ENCODE peak calls at places on chromosomes 5 and 9, in four cellular contexts. A is body of pancreas, U is GM12892, Y is uterus. F is an unnamed sample.

GRCh38 chr5:74056102-74056788 is 430.2 kb downstream of the ARHGEF28 start:
- DNase-seq in A (no peak), U (no peak), Y (no peak), F (no peak)

GRCh38 chr9:100277166-100277979 is 75.4 kb downstream of the TEX10 start:
- DNase-seq in A (no peak), U (no peak), Y (no peak), F (no peak)

GRCh38 chr5:68484307-68485068 is 268.9 kb downstream of the PIK3R1 start:
- DNase-seq in A (no peak), U (no peak), Y (no peak), F (no peak)

GRCh38 chr9:17065062-17065461 is 69.8 kb upstream of the CNTLN start:
- DNase-seq in A (no peak), U (no peak), Y (no peak), F (no peak)

GRCh38 chr5:76849767-76850291 is at the start of gene S100Z:
- DNase-seq in A (no peak), U (no peak), Y (no peak), F (no peak)

GRCh38 chr5:172723508-172723907 is 47.5 kb downstream of the DUSP1 start:
- DNase-seq in A (no peak), U (no peak), Y (no peak), F (no peak)

GRCh38 chr9:118223111-118223510 is 518.9 kb downstream of the TLR4 start:
- DNase-seq in A (no peak), U (no peak), Y (no peak), F (no peak)

GRCh38 chr9:75265525-75265972 is 177.2 kb downstream of the OSTF1 start:
- DNase-seq in A (peak), U (no peak), Y (no peak), F (peak)

GRCh38 chr5:56060276-56061110 is 65.7 kb upstream of the IL6ST start:
- DNase-seq in A (no peak), U (no peak), Y (no peak), F (no peak)

GRCh38 chr9:127380479-127380878 is 16.5 kb upstream of the SLC2A8 start:
- DNase-seq in A (no peak), U (no peak), Y (no peak), F (no peak)

GRCh38 chr5:68319316-68320093 is 103.9 kb downstream of the PIK3R1 start:
- DNase-seq in A (no peak), U (no peak), Y (no peak), F (no peak)

GRCh38 chr5:139262414-139263139 is 31.0 kb upstream of the MATR3 start:
- DNase-seq in A (peak), U (peak), Y (peak), F (peak)

GRCh38 chr9:81529556-81530193 is 159.7 kb downstream of the TLE1 start:
- DNase-seq in A (peak), U (no peak), Y (no peak), F (no peak)

GRCh38 chr9:120531683-120532300 is 48.2 kb downstream of the CDK5RAP2 start:
- DNase-seq in A (no peak), U (no peak), Y (no peak), F (peak)

GRCh38 chr5:172443441-172444109 is 10.8 kb downstream of the SH3PXD2B start:
- DNase-seq in A (peak), U (no peak), Y (peak), F (peak)

GRCh38 chr9:116154976-116155699 is 1.5 kb downstream of the PAPPA start:
- DNase-seq in A (no peak), U (no peak), Y (peak), F (no peak)

GRCh38 chr9:133545494-133546286 is 11.2 kb downstream of the ADAMTSL2 start:
- DNase-seq in A (no peak), U (no peak), Y (peak), F (no peak)

GRCh38 chr9:72807765-72808445 is 144.9 kb downstream of the ALDH1A1 start:
- DNase-seq in A (no peak), U (no peak), Y (no peak), F (no peak)

GRCh38 chr5:154288145-154288544 is 97.6 kb downstream of the GALNT10 start:
- DNase-seq in A (no peak), U (no peak), Y (peak), F (no peak)

GRCh38 chr9:95000821-95001220 is 274.3 kb downstream of the AOPEP start:
- DNase-seq in A (no peak), U (no peak), Y (no peak), F (no peak)

GRCh38 chr5:58156977-58157701 is 302.7 kb downstream of the PLK2 start:
- DNase-seq in A (peak), U (no peak), Y (no peak), F (no peak)

GRCh38 chr9:14366071-14366470 is 52.1 kb upstream of the NFIB start:
- DNase-seq in A (no peak), U (no peak), Y (peak), F (no peak)

GRCh38 chr5:148976569-148977321 is 86.1 kb downstream of the SH3TC2 start:
- DNase-seq in A (no peak), U (no peak), Y (no peak), F (no peak)

GRCh38 chr5:98031926-98032325 is 741.5 kb upstream of the RGMB start:
- DNase-seq in A (no peak), U (no peak), Y (no peak), F (no peak)

GRCh38 chr9:70218767-70219166 is 40.0 kb upstream of the SMC5 start:
- DNase-seq in A (no peak), U (no peak), Y (no peak), F (no peak)

GRCh38 chr5:41252036-41252435 is 38.7 kb upstream of the C6 start:
- DNase-seq in A (no peak), U (no peak), Y (no peak), F (no peak)

GRCh38 chr9:70581214-70581966 is 166.9 kb upstream of the KLF9 start:
- DNase-seq in A (no peak), U (no peak), Y (no peak), F (no peak)

GRCh38 chr5:35230043-35230611 is at the start of gene PRLR:
- DNase-seq in A (peak), U (no peak), Y (peak), F (peak)

GRCh38 chr5:143349127-143349526 is 54.4 kb downstream of the NR3C1 start:
- DNase-seq in A (no peak), U (no peak), Y (no peak), F (no peak)

GRCh38 chr5:123125172-123125508 is 36.1 kb downstream of the PRDM6 start:
- DNase-seq in A (no peak), U (no peak), Y (no peak), F (no peak)

GRCh38 chr9:123656565-123656964 is 273.4 kb downstream of the DENND1A start:
- DNase-seq in A (no peak), U (no peak), Y (no peak), F (no peak)

GRCh38 chr5:76290321-76290757 is 112.7 kb upstream of the IQGAP2 start:
- DNase-seq in A (peak), U (no peak), Y (no peak), F (no peak)

GRCh38 chr5:162657076-162657475 is 589.5 kb downstream of the GABRG2 start:
- DNase-seq in A (no peak), U (no peak), Y (no peak), F (no peak)

GRCh38 chr9:121691890-121692289 is 40.5 kb downstream of the DAB2IP start:
- DNase-seq in A (no peak), U (no peak), Y (no peak), F (no peak)

GRCh38 chr5:72956324-72957140 is 691 bp downstream of the FCHO2 start:
- DNase-seq in A (peak), U (peak), Y (peak), F (peak)

GRCh38 chr5:72954389-72954788 is 1.5 kb upstream of the FCHO2 start:
- DNase-seq in A (no peak), U (no peak), Y (no peak), F (no peak)

GRCh38 chr5:72955143-72955767 is 586 bp upstream of the FCHO2 start:
- DNase-seq in A (peak), U (peak), Y (no peak), F (peak)

GRCh38 chr5:72957337-72957736 is 1.5 kb downstream of the FCHO2 start:
- DNase-seq in A (no peak), U (no peak), Y (no peak), F (no peak)

GRCh38 chr5:72955768-72956323 is at the start of gene FCHO2:
- DNase-seq in A (peak), U (peak), Y (peak), F (peak)
- TF ChIP-seq POLR2A in A (peak), U (no peak), Y (peak), F (peak)

GRCh38 chr5:180492226-180492903 is 1.8 kb upstream of the CNOT6 start:
- DNase-seq in A (no peak), U (no peak), Y (no peak), F (no peak)

GRCh38 chr5:180495292-180495691 is 1.1 kb downstream of the CNOT6 start:
- DNase-seq in A (no peak), U (no peak), Y (no peak), F (no peak)

GRCh38 chr5:180494510-180495181 is 467 bp downstream of the CNOT6 start:
- DNase-seq in A (peak), U (peak), Y (peak), F (peak)

GRCh38 chr5:180495991-180496741 is 2.0 kb downstream of the CNOT6 start:
- DNase-seq in A (no peak), U (no peak), Y (no peak), F (no peak)

GRCh38 chr5:180494060-180494509 is at the start of gene CNOT6:
- DNase-seq in A (peak), U (peak), Y (peak), F (peak)
- TF ChIP-seq POLR2A in A (peak), U (peak), Y (peak), F (no peak)

DNA sequence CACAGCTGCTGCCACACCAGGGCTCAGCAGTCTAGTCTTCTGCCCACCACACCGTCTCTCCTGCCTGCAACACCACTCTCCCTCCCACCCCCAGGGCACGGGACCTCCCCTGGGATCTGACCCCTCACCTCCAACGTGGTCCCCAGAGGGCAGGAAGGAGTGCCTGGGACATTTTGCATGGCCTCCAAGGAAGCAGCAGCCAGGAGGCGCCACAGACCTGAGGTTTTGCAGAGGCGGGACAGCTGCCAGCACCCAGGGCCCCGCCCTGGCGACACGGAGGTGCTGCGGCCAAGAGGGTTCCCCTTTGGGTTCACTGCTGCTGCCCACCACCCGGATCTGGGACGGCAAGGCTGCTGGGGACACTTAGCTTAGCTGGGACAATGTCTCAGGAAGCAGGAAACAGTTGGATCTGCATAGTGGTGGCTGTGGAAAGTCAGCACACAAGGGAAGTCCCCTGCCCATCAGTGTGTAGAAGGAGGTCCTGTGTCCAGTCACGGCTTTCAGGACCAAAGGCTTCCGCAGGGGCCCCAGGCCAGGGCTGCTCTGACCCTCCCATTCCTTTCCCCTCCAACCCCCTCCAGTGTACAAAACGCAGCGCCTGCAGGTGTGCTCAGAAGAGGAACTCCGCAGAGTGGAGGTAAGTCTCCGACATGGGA is 13.8 kb downstream of the PROP1 start:
- DNase-seq in A (peak), U (no peak), Y (no peak), F (no peak)
- TF ChIP-seq POLR2A in A (no peak), U (no peak), Y (no peak), F (no peak)

GRCh38 chr5:134099288-134099872 is 15.1 kb upstream of the TCF7 start:
- DNase-seq in A (no peak), U (no peak), Y (no peak), F (no peak)
- TF ChIP-seq POLR2A in A (no peak), U (no peak), Y (no peak), F (no peak)

GRCh38 chr5:119452373-119453044 is at the start of gene HSD17B4:
- DNase-seq in A (peak), U (peak), Y (peak), F (peak)
- TF ChIP-seq POLR2A in A (peak), U (peak), Y (peak), F (peak)

GRCh38 chr5:157740211-157740610 is 3.3 kb upstream of the LSM11 start:
- DNase-seq in A (no peak), U (peak), Y (no peak), F (no peak)

GRCh38 chr5:157747173-157747758 is 3.8 kb downstream of the LSM11 start:
- DNase-seq in A (no peak), U (no peak), Y (no peak), F (no peak)

GRCh38 chr5:157744055-157745011 is 821 bp downstream of the LSM11 start:
- DNase-seq in A (peak), U (peak), Y (peak), F (peak)

GRCh38 chr5:157745041-157745456 is 1.5 kb downstream of the LSM11 start:
- DNase-seq in A (no peak), U (no peak), Y (no peak), F (no peak)

DNA sequence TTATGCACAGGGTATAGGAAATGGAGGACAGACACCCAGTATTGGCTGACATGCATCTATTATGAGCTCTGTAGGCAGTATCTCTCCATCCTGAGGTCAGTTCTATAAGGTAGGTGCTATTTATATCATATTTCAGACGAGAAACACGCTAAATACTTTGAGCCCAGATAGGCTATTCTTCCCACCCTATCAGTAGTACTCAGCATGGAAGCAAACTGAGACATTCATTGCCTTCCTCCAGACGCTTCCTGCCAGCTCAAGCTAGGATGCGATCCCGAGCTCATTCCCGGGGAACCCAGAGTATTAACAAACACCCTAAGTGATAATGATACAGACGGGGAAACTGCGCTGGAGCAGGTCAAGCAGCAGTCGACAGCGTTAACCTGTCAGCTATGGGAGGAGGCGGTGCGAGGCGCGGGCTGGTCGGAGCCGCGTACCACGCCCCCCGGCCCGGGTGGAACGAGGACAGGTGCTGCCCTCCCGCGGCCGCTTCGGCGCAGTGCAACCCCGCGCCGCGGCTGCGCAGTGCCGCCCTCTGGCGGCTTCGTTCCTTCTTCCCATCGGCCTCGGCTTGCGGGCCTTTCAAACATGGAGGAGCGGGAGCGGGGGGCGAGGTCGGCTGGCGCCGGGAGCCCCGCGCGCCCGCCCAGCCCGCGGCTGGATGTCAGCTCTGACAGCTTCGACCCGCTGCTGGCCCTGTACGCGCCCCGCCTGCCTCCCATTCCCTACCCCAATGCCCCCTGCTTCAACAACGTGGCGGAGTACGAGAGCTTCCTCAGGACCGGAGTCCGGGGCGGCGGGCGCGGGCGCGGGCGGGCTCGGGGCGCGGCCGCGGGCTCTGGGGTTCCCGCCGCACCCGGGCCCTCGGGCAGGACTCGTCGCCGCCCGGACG is at the start of gene LSM11:
- DNase-seq in A (peak), U (peak), Y (peak), F (peak)
- TF ChIP-seq POLR2A in A (peak), U (peak), Y (peak), F (peak)

DNA sequence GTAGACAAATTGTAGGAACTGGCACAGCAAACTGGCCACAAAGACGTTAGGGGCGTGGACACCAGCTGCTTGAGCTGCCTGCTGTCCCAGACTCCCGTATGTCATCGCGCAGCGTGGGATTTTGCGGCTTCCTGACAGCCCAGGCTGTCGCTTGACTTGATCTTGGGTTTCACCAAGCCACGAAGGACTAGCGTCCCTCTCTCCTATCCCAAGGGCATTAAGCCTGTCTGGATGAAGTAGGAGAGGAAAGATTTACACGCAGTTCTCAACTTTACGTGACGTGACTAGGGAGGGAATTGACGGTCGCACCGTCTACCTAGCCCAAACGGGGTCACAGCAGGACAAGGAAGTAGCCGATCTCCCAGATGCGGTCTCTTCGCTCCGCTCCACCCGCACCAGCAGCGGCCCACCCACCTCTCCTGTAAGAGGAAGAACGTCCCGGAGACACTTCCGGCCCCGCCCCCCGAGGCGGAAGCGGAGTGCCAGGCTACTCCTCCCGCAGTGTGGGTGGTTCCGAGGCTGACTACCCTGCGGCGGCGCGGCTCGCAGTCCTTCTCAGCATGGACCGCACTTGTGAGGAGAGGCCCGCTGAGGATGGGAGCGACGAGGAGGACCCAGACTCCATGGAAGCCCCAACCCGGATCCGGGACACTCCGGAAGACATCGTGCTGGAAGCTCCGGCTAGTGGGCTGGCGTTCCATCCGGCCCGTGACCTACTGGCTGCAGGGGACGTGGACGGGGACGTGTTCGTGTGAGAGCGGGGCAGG is at the start of gene WDR55:
- DNase-seq in A (peak), U (peak), Y (peak), F (peak)
- TF ChIP-seq POLR2A in A (peak), U (peak), Y (peak), F (peak)

GRCh38 chr9:87749335-87750035 is 23.6 kb downstream of the CTSL start:
- DNase-seq in A (no peak), U (no peak), Y (no peak), F (no peak)

GRCh38 chr9:87750726-87751125 is 24.8 kb downstream of the CTSL start:
- DNase-seq in A (no peak), U (no peak), Y (no peak), F (no peak)

GRCh38 chr9:87751423-87751822 is 25.5 kb downstream of the CTSL start:
- DNase-seq in A (no peak), U (no peak), Y (no peak), F (no peak)

GRCh38 chr9:87746186-87746585 is 20.3 kb downstream of the CTSL start:
- DNase-seq in A (no peak), U (no peak), Y (no peak), F (no peak)

GRCh38 chr9:87748895-87749294 is 23.0 kb downstream of the CTSL start:
- DNase-seq in A (no peak), U (no peak), Y (no peak), F (no peak)
- TF ChIP-seq POLR2A in A (no peak), U (no peak), Y (no peak), F (no peak)

GRCh38 chr9:91421987-91422765 is 1.5 kb downstream of the NFIL3 start:
- DNase-seq in A (peak), U (no peak), Y (no peak), F (peak)
- TF ChIP-seq POLR2A in A (no peak), U (no peak), Y (no peak), F (no peak)

F was measured in transverse colon.